ENCODE peak calls at places on chromosomes 2 and 18, in five cellular contexts. E is activated CD4-positive, alpha-beta T cell treated with anti-CD3 and anti-CD28 coated beads, Interleukin-2, amount 10 ng/mL, durations not matched to agents 24 days and 14 days; W is stimulated activated naive CD4-positive, alpha-beta T cell; Q is RWPE1; J is omental fat pad. X is an unnamed sample.

GRCh38 chr2:26696352-26696816 is 3.9 kb downstream of the KCNK3 start:
- DNase-seq in E (no peak), W (no peak), Q (peak; percentile 98), J (no peak), X (no peak)

GRCh38 chr2:160368988-160369935 is 124.3 kb downstream of the RBMS1 start:
- DNase-seq in E (no peak), W (no peak), Q (no peak), J (no peak), X (no peak)

GRCh38 chr18:38884050-38884449 is 1318.5 kb upstream of the CELF4 start:
- DNase-seq in E (no peak), W (no peak), Q (no peak), J (no peak), X (peak; percentile 4)

GRCh38 chr2:99975386-99975785 is 167.0 kb downstream of the AFF3 start:
- DNase-seq in E (no peak), W (no peak), Q (peak; percentile 60), J (no peak), X (no peak)

GRCh38 chr2:240384711-240385450 is 50.6 kb upstream of the GPC1 start:
- DNase-seq in E (no peak), W (no peak), Q (no peak), J (no peak), X (no peak)

GRCh38 chr2:45874324-45874723 is 222.8 kb downstream of the PRKCE start:
- DNase-seq in E (no peak), W (no peak), Q (no peak), J (no peak), X (peak; percentile 50)

GRCh38 chr2:18684202-18685040 is 95.1 kb upstream of the NT5C1B start:
- DNase-seq in E (no peak), W (no peak), Q (no peak), J (no peak), X (no peak)

GRCh38 chr2:126749537-126749936 is 93.6 kb downstream of the GYPC start:
- DNase-seq in E (peak; percentile 63), W (no peak), Q (no peak), J (no peak), X (no peak)

GRCh38 chr18:59238385-59238784 is 18.4 kb downstream of the GRP start:
- DNase-seq in E (no peak), W (no peak), Q (no peak), J (no peak), X (no peak)

GRCh38 chr2:226211439-226211838 is 588.2 kb downstream of the IRS1 start:
- DNase-seq in E (no peak), W (no peak), Q (no peak), J (no peak), X (no peak)

GRCh38 chr18:63199743-63200241 is 119.8 kb downstream of the BCL2 start:
- DNase-seq in E (peak; percentile 90), W (peak; percentile 78), Q (no peak), J (no peak), X (no peak)

GRCh38 chr2:1651131-1652066 is 92.9 kb downstream of the PXDN start:
- DNase-seq in E (no peak), W (no peak), Q (no peak), J (no peak), X (no peak)

GRCh38 chr18:80006726-80007125 is 18.4 kb upstream of the TXNL4A start:
- DNase-seq in E (no peak), W (no peak), Q (no peak), J (no peak), X (no peak)

GRCh38 chr2:127645395-127646291 is at the start of gene GPR17:
- DNase-seq in E (no peak), W (no peak), Q (no peak), J (no peak), X (no peak)

GRCh38 chr2:233458826-233459225 is 104.5 kb downstream of the DGKD start:
- DNase-seq in E (no peak), W (no peak), Q (no peak), J (no peak), X (no peak)

GRCh38 chr2:158484892-158485556 is 28.3 kb downstream of the PKP4 start:
- DNase-seq in E (peak; percentile 27), W (no peak), Q (no peak), J (no peak), X (no peak)

GRCh38 chr2:241129086-241129871 is 20.0 kb downstream of the PASK start:
- DNase-seq in E (no peak), W (no peak), Q (no peak), J (no peak), X (no peak)

GRCh38 chr2:1461507-1462390 is 48.5 kb downstream of the TPO start:
- DNase-seq in E (no peak), W (no peak), Q (no peak), J (no peak), X (no peak)

GRCh38 chr2:204108874-204109295 is 172.3 kb downstream of the ICOS start:
- DNase-seq in E (peak; percentile 80), W (no peak), Q (no peak), J (no peak), X (no peak)

GRCh38 chr18:24014062-24014985 is at the start of gene TTC39C:
- DNase-seq in E (peak; percentile 95), W (peak; percentile 77), Q (peak; percentile 55), J (peak; percentile 46), X (peak; percentile 66)

GRCh38 chr18:46366977-46367376 is 262.8 kb downstream of the HAUS1 start:
- DNase-seq in E (no peak), W (no peak), Q (no peak), J (no peak), X (no peak)

GRCh38 chr2:3183766-3184165 is 193.9 kb downstream of the EIPR1 start:
- DNase-seq in E (no peak), W (no peak), Q (no peak), J (no peak), X (no peak)

GRCh38 chr18:76565238-76566173 is 70.5 kb upstream of the ZNF516 start:
- DNase-seq in E (no peak), W (no peak), Q (peak; percentile 90), J (peak; percentile 44), X (peak; percentile 63)

GRCh38 chr2:178635897-178636296 is 155.6 kb downstream of the PLEKHA3 start:
- DNase-seq in E (no peak), W (no peak), Q (no peak), J (no peak), X (peak; percentile 8)

GRCh38 chr18:57789759-57790158 is 13.4 kb downstream of the ATP8B1 start:
- DNase-seq in E (no peak), W (no peak), Q (no peak), J (no peak), X (no peak)

GRCh38 chr2:102737435-102737834 is 24.4 kb upstream of the TMEM182 start:
- DNase-seq in E (peak; percentile 53), W (no peak), Q (no peak), J (no peak), X (no peak)

GRCh38 chr2:149038442-149039212 is at the start of gene LYPD6B:
- DNase-seq in E (no peak), W (no peak), Q (peak; percentile 64), J (no peak), X (no peak)

GRCh38 chr2:43391159-43391876 is 164.9 kb upstream of the ZFP36L2 start:
- DNase-seq in E (peak; percentile 39), W (no peak), Q (no peak), J (no peak), X (no peak)

GRCh38 chr2:2226326-2226725 is 104.7 kb downstream of the MYT1L start:
- DNase-seq in E (no peak), W (no peak), Q (no peak), J (no peak), X (no peak)

GRCh38 chr2:32864761-32865160 is 82.0 kb upstream of the LTBP1 start:
- DNase-seq in E (no peak), W (no peak), Q (no peak), J (no peak), X (no peak)

GRCh38 chr2:219496247-219496646 is 2.4 kb upstream of the GMPPA start:
- DNase-seq in E (no peak), W (no peak), Q (no peak), J (no peak), X (no peak)

GRCh38 chr2:44972771-44973535 is 31.5 kb downstream of the SIX3 start:
- DNase-seq in E (no peak), W (no peak), Q (no peak), J (no peak), X (no peak)

GRCh38 chr18:68665623-68666022 is 49.3 kb downstream of the TMX3 start:
- DNase-seq in E (no peak), W (no peak), Q (no peak), J (no peak), X (no peak)

X was measured in heart right ventricle.